ENCODE peak calls at places on chromosome 18, in four cellular contexts. S is HCT116, E is K562, P is HepG2. O is an unnamed sample.

GRCh38 chr18:65946777-65947176 is 196.0 kb downstream of the CDH7 start:
- DNase-seq in P (no peak), S (no peak), E (no peak), O (no peak)

GRCh38 chr18:29840101-29840500 is 1202.4 kb downstream of the DSC3 start:
- DNase-seq in S (peak), E (no peak), P (no peak), O (no peak)

GRCh38 chr18:74390900-74391299 is 66.2 kb downstream of the DIPK1C start:
- DNase-seq in E (no peak), S (no peak), P (no peak), O (no peak)

GRCh38 chr18:62717059-62717849 is 1.9 kb downstream of the PHLPP1 start:
- DNase-seq in E (no peak), P (peak), S (peak), O (no peak)

GRCh38 chr18:28201056-28201455 is 24.1 kb upstream of the CDH2 start:
- DNase-seq in P (no peak), E (no peak), S (no peak), O (no peak)

GRCh38 chr18:23058746-23059440 is 76.4 kb upstream of the CABLES1 start:
- DNase-seq in E (no peak), P (no peak), S (no peak), O (no peak)

GRCh38 chr18:3319399-3319798 is 57.5 kb downstream of the MYL12B start:
- DNase-seq in E (no peak), P (no peak), S (no peak), O (no peak)

GRCh38 chr18:27315001-27315400 is 129.9 kb upstream of the CHST9 start:
- DNase-seq in P (no peak), S (no peak), E (no peak), O (no peak)

GRCh38 chr18:48994044-48994651 is 43.4 kb upstream of the SMAD7 start:
- DNase-seq in E (no peak), S (no peak), P (peak), O (no peak)

GRCh38 chr18:57797209-57797651 is 5.9 kb downstream of the ATP8B1 start:
- DNase-seq in P (peak), S (no peak), E (no peak), O (no peak)

GRCh38 chr18:6983366-6983765 is 134.2 kb downstream of the LAMA1 start:
- DNase-seq in E (no peak), S (no peak), P (no peak), O (no peak)

GRCh38 chr18:39414009-39414700 is 1848.6 kb upstream of the CELF4 start:
- DNase-seq in E (no peak), P (no peak), S (peak), O (peak)

GRCh38 chr18:78494204-78494603 is 485.4 kb upstream of the SALL3 start:
- DNase-seq in E (no peak), S (no peak), P (no peak), O (no peak)

GRCh38 chr18:23406271-23406787 is 46.8 kb upstream of the RIOK3 start:
- DNase-seq in P (peak), E (no peak), S (no peak), O (no peak)

GRCh38 chr18:52200406-52200805 is 139.6 kb upstream of the DCC start:
- DNase-seq in E (no peak), S (no peak), P (no peak), O (no peak)

GRCh38 chr18:22465859-22466602 is 48.3 kb upstream of the CTAGE1 start:
- DNase-seq in E (peak), S (peak), P (peak), O (peak)

GRCh38 chr18:79402977-79403722 is 7.4 kb downstream of the NFATC1 start:
- DNase-seq in E (no peak), P (no peak), S (no peak), O (no peak)

GRCh38 chr18:50594931-50595330 is 35.0 kb downstream of the MAPK4 start:
- DNase-seq in P (no peak), E (no peak), S (no peak), O (no peak)

GRCh38 chr18:77053616-77054287 is 78.8 kb downstream of the MBP start:
- DNase-seq in E (no peak), S (no peak), P (no peak), O (no peak)

GRCh38 chr18:77052297-77052645 is 80.3 kb downstream of the MBP start:
- DNase-seq in S (no peak), P (no peak), E (no peak), O (no peak)

GRCh38 chr18:77051581-77052296 is 80.8 kb downstream of the MBP start:
- DNase-seq in E (no peak), S (no peak), P (no peak), O (no peak)

GRCh38 chr18:77054288-77054605 is 78.3 kb downstream of the MBP start:
- DNase-seq in P (no peak), S (no peak), E (no peak), O (no peak)

GRCh38 chr18:77052656-77053309 is 79.8 kb downstream of the MBP start:
- DNase-seq in P (no peak), E (no peak), S (no peak), O (no peak)
- TF ChIP-seq POLR2AphosphoS5 in P (no peak), E (no peak), S (no peak), O (no peak)

DNA sequence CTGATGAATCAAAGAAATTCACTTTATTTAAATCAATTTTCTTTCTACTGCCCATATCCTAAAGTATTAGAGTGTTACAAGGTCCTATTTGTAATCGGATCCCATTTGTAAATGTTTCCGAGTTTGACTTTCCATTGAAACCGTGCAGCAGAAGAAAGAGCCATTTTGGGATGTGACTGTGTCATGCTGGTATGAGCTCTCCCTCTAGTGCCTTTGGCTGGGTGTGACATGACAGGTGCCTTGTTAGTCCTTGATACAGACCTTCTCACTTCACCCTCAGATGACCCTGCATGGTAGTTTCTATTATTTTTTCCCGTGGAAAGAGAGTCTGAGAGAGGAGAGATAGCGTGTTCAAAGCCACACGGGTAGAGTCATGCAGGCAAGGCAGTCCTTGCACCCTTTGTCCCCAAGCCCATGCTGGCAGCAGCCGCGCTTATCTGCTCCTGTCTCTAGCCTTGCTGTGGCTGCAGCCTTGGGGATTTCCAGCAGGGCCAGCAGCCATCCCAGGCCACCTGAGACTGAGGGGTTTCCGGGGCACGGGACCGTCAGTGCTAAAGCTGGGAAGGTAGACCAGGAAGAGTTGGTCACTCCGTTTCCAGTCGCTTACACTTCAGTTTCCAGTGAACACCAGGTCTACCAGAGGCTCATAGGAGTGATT is 21.4 kb downstream of the CHMP1B start:
- DNase-seq in S (peak), E (peak), P (peak), O (no peak)
- TF ChIP-seq TCF7L2 in S (no peak), E (no peak), P (no peak), O (no peak)

GRCh38 chr18:69949538-69949936 is 1.9 kb upstream of the CD226 start:
- DNase-seq in P (no peak), S (no peak), E (no peak), O (no peak)

GRCh38 chr18:69954719-69955118 is 7.0 kb upstream of the CD226 start:
- DNase-seq in E (no peak), P (no peak), S (no peak), O (no peak)

GRCh38 chr18:69948919-69949537 is 1.4 kb upstream of the CD226 start:
- DNase-seq in P (no peak), S (no peak), E (no peak), O (no peak)

GRCh38 chr18:69953191-69953590 is 5.5 kb upstream of the CD226 start:
- DNase-seq in E (no peak), P (no peak), S (no peak), O (no peak)

DNA sequence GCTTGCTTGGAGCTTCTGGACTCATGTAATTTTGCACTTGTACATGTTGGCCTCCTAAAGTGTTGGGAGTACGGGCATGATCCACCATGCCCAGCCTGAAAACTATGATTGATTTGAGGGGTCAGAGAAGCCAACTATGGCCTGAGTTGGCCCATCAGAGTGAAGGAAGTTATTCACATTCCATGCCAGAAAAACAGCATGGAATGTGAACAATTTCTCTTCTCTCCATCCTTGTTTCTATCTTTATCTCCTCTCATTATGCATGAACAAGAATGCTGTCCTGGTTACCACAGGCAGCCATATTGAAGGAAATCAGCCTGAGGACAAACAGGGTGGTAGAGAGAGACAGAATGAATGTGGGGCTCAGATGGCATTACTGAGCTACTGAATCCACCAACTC is 3.5 kb upstream of the CD226 start:
- DNase-seq in P (peak), S (no peak), E (no peak), O (no peak)
- TF ChIP-seq POLR2AphosphoS5 in P (no peak), S (no peak), E (no peak), O (no peak)

GRCh38 chr18:35127201-35127600 is 86.0 kb downstream of the MAPRE2 start:
- DNase-seq in E (peak), S (no peak), P (peak), O (no peak)
- TF ChIP-seq TCF7L2 in E (no peak), S (no peak), P (no peak), O (no peak)

DNA sequence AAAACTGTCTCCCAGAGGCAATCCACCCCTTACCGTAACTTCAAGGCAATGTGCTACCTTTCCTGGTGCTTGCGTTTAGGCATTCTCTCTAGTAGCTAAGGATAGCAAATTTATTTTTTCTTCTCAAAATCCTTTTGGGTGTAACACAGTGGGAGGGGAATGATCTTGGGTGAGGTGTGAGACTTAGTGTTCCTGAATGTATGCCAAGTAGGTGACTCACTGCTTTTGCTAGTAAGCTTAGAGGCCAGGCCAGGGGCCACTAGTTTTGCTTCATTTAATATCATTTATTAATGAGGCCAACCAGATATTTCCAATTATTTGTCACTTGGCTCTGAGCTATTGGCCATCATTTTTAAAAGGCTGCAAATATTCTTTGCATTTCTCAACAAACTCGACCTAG is 135.5 kb downstream of the NAPG start:
- DNase-seq in E (no peak), P (no peak), S (no peak), O (no peak)
- TF ChIP-seq POLR2AphosphoS5 in E (no peak), P (no peak), S (no peak), O (no peak)

O was measured in Panc1.